ENCODE peak calls at places on chromosomes 12 and 14, in six cellular contexts. E, N, T, W, P and A are unnamed samples.

GRCh38 chr14:93655078-93655750 is 133.1 kb downstream of the PRIMA1 start:
- DNase-seq in E (peak), N (peak), T (no peak), W (peak), P (no peak), A (no peak)

GRCh38 chr12:13268606-13269005 is 72.1 kb downstream of the EMP1 start:
- DNase-seq in E (no peak), N (no peak), T (no peak), W (no peak), P (no peak), A (no peak)

GRCh38 chr12:49198431-49199155 is 9.7 kb upstream of the TUBA1A start:
- DNase-seq in E (peak), N (no peak), T (no peak), W (no peak), P (no peak), A (no peak)

GRCh38 chr12:3303410-3304136 is 187.4 kb upstream of the PRMT8 start:
- DNase-seq in E (no peak), N (no peak), T (no peak), W (no peak), P (no peak), A (no peak)

GRCh38 chr14:90299408-90299807 is 32.3 kb downstream of the NRDE2 start:
- DNase-seq in E (no peak), N (peak), T (no peak), W (no peak), P (no peak), A (peak)

GRCh38 chr12:7344831-7345230 is 41.0 kb downstream of the ACSM4 start:
- DNase-seq in E (no peak), N (no peak), T (no peak), W (no peak), P (no peak), A (no peak)

GRCh38 chr12:58668831-58669230 is 251.5 kb downstream of the LRIG3 start:
- DNase-seq in E (no peak), N (no peak), T (no peak), W (no peak), P (no peak), A (no peak)

GRCh38 chr14:67575684-67576083 is 24.4 kb downstream of the PIGH start:
- DNase-seq in E (no peak), N (peak), T (no peak), W (no peak), P (no peak), A (peak)